ENCODE peak calls at places on chromosomes 7 and 10, in six cellular contexts. One of them, this sample, is unnamed.
A peak's percentile ranks its signal among the peaks of the same experiment; 100 is the strongest.

GRCh38 chr10:33240931-33241330 is 93.5 kb downstream of the NRP1 start:
- DNase-seq in MCF 10A: no peak
- DNase-seq in heart right ventricle: no peak
- DNase-seq in ecto neural progenitor cell: no peak
- DNase-seq in activated naive CD8-positive, alpha-beta T cell treated with anti-CD3 and anti-CD28 coated beads, Interleukin-2, amount 50 U/mL, for 24 hours: no peak
- DNase-seq in omental fat pad: no peak
- DNase-seq in this sample: no peak

GRCh38 chr7:103680161-103681144 is 234.4 kb upstream of the SLC26A5 start:
- DNase-seq in MCF 10A: no peak
- DNase-seq in heart right ventricle: no peak
- DNase-seq in ecto neural progenitor cell: peak; percentile 59
- DNase-seq in activated naive CD8-positive, alpha-beta T cell treated with anti-CD3 and anti-CD28 coated beads, Interleukin-2, amount 50 U/mL, for 24 hours: no peak
- DNase-seq in omental fat pad: no peak
- DNase-seq in this sample: no peak

GRCh38 chr7:29285451-29285807 is 90.9 kb downstream of the CHN2 start:
- DNase-seq in MCF 10A: peak; percentile 93
- DNase-seq in heart right ventricle: no peak
- DNase-seq in ecto neural progenitor cell: no peak
- DNase-seq in activated naive CD8-positive, alpha-beta T cell treated with anti-CD3 and anti-CD28 coated beads, Interleukin-2, amount 50 U/mL, for 24 hours: peak; percentile 50
- DNase-seq in omental fat pad: no peak
- DNase-seq in this sample: no peak

GRCh38 chr7:80584778-80585177 is 53.7 kb upstream of the CD36 start:
- DNase-seq in MCF 10A: peak; percentile 83
- DNase-seq in heart right ventricle: no peak
- DNase-seq in ecto neural progenitor cell: no peak
- DNase-seq in activated naive CD8-positive, alpha-beta T cell treated with anti-CD3 and anti-CD28 coated beads, Interleukin-2, amount 50 U/mL, for 24 hours: no peak
- DNase-seq in omental fat pad: no peak
- DNase-seq in this sample: no peak

GRCh38 chr7:123677316-123677715 is 21.6 kb downstream of the LMOD2 start:
- DNase-seq in MCF 10A: no peak
- DNase-seq in heart right ventricle: no peak
- DNase-seq in ecto neural progenitor cell: no peak
- DNase-seq in activated naive CD8-positive, alpha-beta T cell treated with anti-CD3 and anti-CD28 coated beads, Interleukin-2, amount 50 U/mL, for 24 hours: no peak
- DNase-seq in omental fat pad: no peak
- DNase-seq in this sample: no peak

GRCh38 chr10:113226404-113226803 is 276.4 kb downstream of the TCF7L2 start:
- DNase-seq in MCF 10A: no peak
- DNase-seq in heart right ventricle: no peak
- DNase-seq in ecto neural progenitor cell: no peak
- DNase-seq in activated naive CD8-positive, alpha-beta T cell treated with anti-CD3 and anti-CD28 coated beads, Interleukin-2, amount 50 U/mL, for 24 hours: peak; percentile 20
- DNase-seq in omental fat pad: no peak
- DNase-seq in this sample: no peak

GRCh38 chr7:6271694-6272371 is 591 bp downstream of the CYTH3 start:
- DNase-seq in MCF 10A: no peak
- DNase-seq in heart right ventricle: peak; percentile 43
- DNase-seq in ecto neural progenitor cell: no peak
- DNase-seq in activated naive CD8-positive, alpha-beta T cell treated with anti-CD3 and anti-CD28 coated beads, Interleukin-2, amount 50 U/mL, for 24 hours: peak; percentile 26
- DNase-seq in omental fat pad: no peak
- DNase-seq in this sample: peak; percentile 26

GRCh38 chr7:69968969-69969368 is 370.7 kb downstream of the AUTS2 start:
- DNase-seq in MCF 10A: no peak
- DNase-seq in heart right ventricle: no peak
- DNase-seq in ecto neural progenitor cell: no peak
- DNase-seq in activated naive CD8-positive, alpha-beta T cell treated with anti-CD3 and anti-CD28 coated beads, Interleukin-2, amount 50 U/mL, for 24 hours: no peak
- DNase-seq in omental fat pad: no peak
- DNase-seq in this sample: no peak

GRCh38 chr7:132149801-132150310 is 426.4 kb downstream of the PLXNA4 start:
- DNase-seq in MCF 10A: no peak
- DNase-seq in heart right ventricle: no peak
- DNase-seq in ecto neural progenitor cell: no peak
- DNase-seq in activated naive CD8-positive, alpha-beta T cell treated with anti-CD3 and anti-CD28 coated beads, Interleukin-2, amount 50 U/mL, for 24 hours: no peak
- DNase-seq in omental fat pad: no peak
- DNase-seq in this sample: no peak

GRCh38 chr7:98997836-98998235 is 119.5 kb downstream of the TRRAP start:
- DNase-seq in MCF 10A: no peak
- DNase-seq in heart right ventricle: no peak
- DNase-seq in ecto neural progenitor cell: no peak
- DNase-seq in activated naive CD8-positive, alpha-beta T cell treated with anti-CD3 and anti-CD28 coated beads, Interleukin-2, amount 50 U/mL, for 24 hours: no peak
- DNase-seq in omental fat pad: no peak
- DNase-seq in this sample: no peak

This sample was measured in activated gamma-delta T cell.